ENCODE peak calls at places on chromosome X, in nine cellular contexts. L, T, K, Z, G, M, H, P and N are unnamed samples.
A peak's percentile ranks its signal among the peaks of the same experiment; 100 is the strongest.

GRCh38 chrX:153780678-153781427 is at the start of gene SRPK3:
- DNase-seq in M (peak; percentile 49), Z (no peak), P (peak; percentile 39), K (no peak), G (no peak), H (no peak), T (no peak), L (peak; percentile 72), N (no peak)

GRCh38 chrX:9676311-9676710 is 89.3 kb downstream of the GPR143 start:
- DNase-seq in T (no peak), P (no peak), G (no peak), H (no peak), Z (no peak), M (no peak), K (no peak), L (no peak), N (no peak)

GRCh38 chrX:15465347-15465746 is 27.8 kb downstream of the PIR start:
- DNase-seq in Z (no peak), P (peak; percentile 41), K (no peak), T (no peak), H (no peak), L (no peak), G (peak; percentile 57), M (no peak), N (no peak)

GRCh38 chrX:74160816-74161215 is 143.2 kb upstream of the ZCCHC13 start:
- DNase-seq in T (no peak), G (no peak), H (no peak), K (no peak), Z (no peak), M (no peak), L (no peak), P (no peak), N (no peak)

GRCh38 chrX:150649096-150649870 is 43.9 kb upstream of the MTMR1 start:
- DNase-seq in M (peak; percentile 65), K (no peak), Z (no peak), H (no peak), P (peak; percentile 37), G (no peak), T (no peak), L (peak; percentile 13), N (no peak)

GRCh38 chrX:21725498-21725897 is 32.4 kb downstream of the SMPX start:
- DNase-seq in L (no peak), G (peak; percentile 57), H (no peak), M (no peak), T (no peak), P (no peak), K (no peak), Z (no peak), N (no peak)

GRCh38 chrX:141989802-141990201 is 86.1 kb downstream of the MAGEC1 start:
- DNase-seq in T (no peak), G (no peak), H (no peak), P (no peak), Z (no peak), M (no peak), L (no peak), K (no peak), N (no peak)

GRCh38 chrX:108225456-108225730 is 133.8 kb downstream of the ATG4A start:
- DNase-seq in M (no peak), T (no peak), G (no peak), P (no peak), H (no peak), L (no peak), Z (no peak), K (no peak), N (no peak)